ENCODE peak calls at places on chromosome 13, in five cellular contexts. W is H1, G is mesenchymal stem cell, J is neuronal stem cell, Q is IMR-90. R is an unnamed sample. For H3K36me3, the result is how much of the 10 kb centered on the place peaks cover.

GRCh38 chr13:47896546-47896945 is 104.5 kb downstream of the SUCLA2 start:
- DNase-seq in W (no peak), G (no peak), J (no peak), Q (no peak), R (no peak)

GRCh38 chr13:30978981-30979956 is 46.8 kb downstream of the TEX26 start:
- DNase-seq in W (peak), G (no peak), J (peak), Q (no peak), R (peak)

GRCh38 chr13:59360108-59360507 is 803.6 kb downstream of the DIAPH3 start:
- DNase-seq in W (no peak), G (no peak), J (no peak), Q (no peak), R (peak)

GRCh38 chr13:109275848-109276247 is 510.5 kb downstream of the IRS2 start:
- DNase-seq in W (no peak), G (peak), J (no peak), Q (no peak), R (peak)

GRCh38 chr13:65260938-65261880 is 1968.9 kb downstream of the PCDH9 start:
- DNase-seq in W (no peak), G (peak), J (no peak), Q (no peak), R (no peak)

GRCh38 chr13:66087149-66087780 is 1142.9 kb downstream of the PCDH9 start:
- DNase-seq in W (no peak), G (peak), J (no peak), Q (peak), R (no peak)

GRCh38 chr13:76440568-76440967 is 445.6 kb downstream of the KCTD12 start:
- DNase-seq in W (no peak), G (no peak), J (no peak), Q (no peak), R (no peak)

GRCh38 chr13:25463496-25463895 is 91.7 kb downstream of the ATP8A2 start:
- DNase-seq in W (no peak), G (no peak), J (no peak), Q (peak), R (no peak)

GRCh38 chr13:29524176-29524575 is 71.3 kb downstream of the SLC7A1 start:
- DNase-seq in W (no peak), G (no peak), J (no peak), Q (no peak), R (no peak)

GRCh38 chr13:23715762-23716235 is 145.6 kb downstream of the TNFRSF19 start:
- DNase-seq in W (peak), G (peak), J (no peak), Q (no peak), R (peak)

GRCh38 chr13:106919638-106920037 is 351.7 kb upstream of the ARGLU1 start:
- DNase-seq in W (no peak), G (no peak), J (no peak), Q (no peak), R (no peak)

GRCh38 chr13:47166341-47166740 is 269.5 kb upstream of the HTR2A start:
- DNase-seq in W (no peak), G (peak), J (no peak), Q (no peak), R (no peak)

GRCh38 chr13:48560657-48561337 is 27.9 kb upstream of the RCBTB2 start:
- DNase-seq in W (no peak), G (no peak), J (no peak), Q (no peak), R (no peak)

GRCh38 chr13:48890386-48890785 is 85.3 kb upstream of the FNDC3A start:
- DNase-seq in W (no peak), G (no peak), J (no peak), Q (no peak), R (no peak)

GRCh38 chr13:90276208-90276607 is 1071.3 kb upstream of the MIR17HG start:
- DNase-seq in W (no peak), G (no peak), J (no peak), Q (no peak), R (no peak)

GRCh38 chr13:102877285-102877684 is 31.5 kb downstream of the ERCC5 start:
- DNase-seq in W (no peak), G (peak), J (no peak), Q (peak), R (peak)

GRCh38 chr13:20294497-20294896 is 62.4 kb upstream of the GJB6 start:
- DNase-seq in W (no peak), G (no peak), J (no peak), Q (no peak), R (peak)

GRCh38 chr13:105616313-105617075 is 919.0 kb downstream of the EFNB2 start:
- DNase-seq in W (no peak), G (no peak), J (no peak), Q (peak), R (no peak)

GRCh38 chr13:93758575-93758974 is 532.0 kb downstream of the GPC6 start:
- DNase-seq in W (no peak), G (no peak), J (no peak), Q (peak), R (no peak)

GRCh38 chr13:41426047-41426446 is 31.3 kb upstream of the RGCC start:
- DNase-seq in W (no peak), G (no peak), J (no peak), Q (no peak), R (no peak)

GRCh38 chr13:41827507-41828213 is 133.2 kb downstream of the VWA8 start:
- DNase-seq in W (no peak), G (peak), J (no peak), Q (peak), R (no peak)

DNA sequence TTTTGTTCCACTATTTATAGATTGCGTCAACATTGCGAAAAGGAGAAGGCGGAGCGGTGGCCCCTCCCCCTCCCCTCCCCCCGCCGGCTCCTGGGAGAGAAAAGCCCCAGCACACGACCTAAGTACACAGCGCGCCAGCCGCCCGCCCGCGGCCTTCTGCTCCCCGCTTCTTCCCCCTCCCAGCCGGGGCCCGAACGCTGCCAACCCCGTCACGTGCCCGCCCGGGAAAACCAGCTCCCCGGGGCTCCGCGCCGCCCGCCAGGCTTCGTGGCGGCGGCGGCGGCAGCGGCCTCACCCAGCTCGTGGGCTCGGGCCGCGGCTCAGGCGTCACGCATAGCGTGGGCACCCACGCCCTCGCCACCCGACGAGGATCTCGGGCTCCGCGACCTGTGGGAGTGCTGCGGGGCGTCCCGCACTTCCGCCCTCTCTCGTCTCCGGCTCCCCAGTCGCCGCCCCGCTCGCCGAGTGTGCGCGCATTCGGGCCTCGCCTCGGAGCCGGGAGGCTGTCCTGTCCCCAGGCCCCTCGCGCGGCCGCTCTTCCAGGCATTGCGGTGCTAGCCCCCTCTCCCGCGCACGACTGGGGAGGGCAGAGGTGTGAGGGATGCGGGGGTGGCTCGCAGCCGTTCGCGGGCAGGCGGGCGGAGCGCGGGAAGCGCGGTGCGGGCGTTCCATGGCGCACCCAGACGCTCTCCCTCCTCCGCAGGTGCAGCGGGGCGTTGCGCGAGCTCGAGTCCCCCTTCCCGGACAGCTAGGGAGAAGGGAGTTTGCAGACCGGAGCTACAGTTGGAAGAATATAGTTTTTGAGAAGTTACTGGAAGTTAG is 110.5 kb downstream of the KCNRG start:
- DNase-seq in W (peak), G (peak), J (peak), Q (peak), R (peak)
- H2BK120ac ChIP-seq in W (no peak), G (peak), J (peak), Q (peak), R (no peak)

GRCh38 chr13:38872693-38873092 is 117.9 kb downstream of the STOML3 start:
- DNase-seq in W (peak), G (peak), J (peak), Q (peak), R (peak)

GRCh38 chr13:38871275-38871674 is 119.4 kb downstream of the STOML3 start:
- DNase-seq in W (no peak), G (no peak), J (no peak), Q (no peak), R (no peak)

GRCh38 chr13:38866649-38867048 is 124.0 kb downstream of the STOML3 start:
- DNase-seq in W (no peak), G (no peak), J (no peak), Q (no peak), R (no peak)

GRCh38 chr13:38868399-38868798 is 122.2 kb downstream of the STOML3 start:
- DNase-seq in W (no peak), G (no peak), J (no peak), Q (no peak), R (no peak)

GRCh38 chr13:38868870-38869269 is 121.8 kb downstream of the STOML3 start:
- DNase-seq in W (no peak), G (no peak), J (no peak), Q (no peak), R (no peak)
- H3K36me3 ChIP-seq in W (under half), G (under half), J (under half), Q (under half), R (under half)

DNA sequence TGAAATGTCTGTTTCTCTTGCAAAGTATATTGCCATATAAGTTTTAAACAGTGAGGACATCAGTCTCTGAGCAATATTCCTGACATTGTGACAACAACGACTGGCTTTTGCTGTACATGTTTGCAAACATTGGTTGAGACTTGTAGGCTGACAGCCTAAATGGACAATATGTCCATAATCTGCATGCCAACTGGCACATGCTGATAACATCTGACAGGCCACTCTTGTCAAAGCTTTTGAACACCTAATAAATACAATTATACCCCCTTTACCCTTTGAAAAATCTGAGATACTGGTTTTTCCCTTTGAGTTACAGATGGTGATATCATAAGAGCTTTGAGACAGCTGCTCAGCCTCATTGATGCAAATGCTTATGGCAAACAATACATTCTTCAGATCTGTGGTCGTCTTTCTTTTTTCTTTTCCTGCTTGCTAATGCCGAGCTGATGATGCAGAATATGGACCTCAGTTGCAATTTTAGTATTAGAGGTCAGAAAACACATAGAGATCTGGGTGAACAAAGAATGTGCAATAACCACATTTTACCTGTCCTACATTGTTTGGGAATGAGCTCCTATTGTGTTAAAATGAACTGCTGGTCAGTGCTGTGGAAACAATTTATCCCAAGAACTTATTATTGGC is 114.9 kb downstream of the RFC3 start:
- DNase-seq in W (no peak), G (no peak), J (no peak), Q (peak), R (no peak)
- H3K4ac ChIP-seq in W (no peak), G (no peak), J (no peak), Q (no peak), R (no peak)

GRCh38 chr13:40331802-40332201 is 334.6 kb downstream of the FOXO1 start:
- DNase-seq in W (no peak), G (no peak), J (no peak), Q (no peak), R (no peak)
- H2BK120ac ChIP-seq in W (no peak), G (no peak), J (no peak), Q (no peak), R (no peak)

GRCh38 chr13:110646442-110647364 is 31.4 kb downstream of the NAXD start:
- DNase-seq in W (no peak), G (no peak), J (no peak), Q (no peak), R (no peak)

GRCh38 chr13:110645750-110646149 is 30.4 kb downstream of the NAXD start:
- DNase-seq in W (no peak), G (no peak), J (no peak), Q (no peak), R (no peak)

GRCh38 chr13:110648155-110648819 is 32.9 kb downstream of the NAXD start:
- DNase-seq in W (peak), G (no peak), J (no peak), Q (no peak), R (no peak)

GRCh38 chr13:110648848-110649421 is 33.6 kb downstream of the NAXD start:
- DNase-seq in W (peak), G (no peak), J (no peak), Q (no peak), R (no peak)

DNA sequence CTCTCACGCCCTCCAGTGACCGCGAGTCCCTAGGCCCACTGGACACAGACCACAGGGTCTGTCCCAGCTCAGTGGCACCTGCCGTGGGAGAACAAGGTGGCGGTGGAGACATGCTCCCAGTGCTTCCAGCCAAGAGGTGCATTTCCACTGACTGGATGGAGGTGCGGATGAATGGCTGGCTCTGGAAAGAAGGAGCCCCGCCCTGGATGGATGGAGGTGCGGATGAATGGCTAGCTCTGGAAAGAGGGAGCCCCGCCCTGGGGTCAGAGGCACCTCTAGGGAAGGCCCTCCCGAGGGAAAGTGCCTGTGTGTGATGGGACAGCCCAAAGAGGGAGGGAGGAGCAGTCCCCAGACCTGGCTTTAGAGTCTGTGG is 32.0 kb downstream of the NAXD start:
- DNase-seq in W (no peak), G (no peak), J (no peak), Q (no peak), R (no peak)
- H3K36me3 ChIP-seq in W (under half), G (half or more), J (under half), Q (under half), R (under half)

GRCh38 chr13:45120967-45121366 is 657 bp downstream of the GTF2F2 start:
- DNase-seq in W (no peak), G (no peak), J (no peak), Q (no peak), R (no peak)
- H3K4ac ChIP-seq in W (no peak), G (no peak), J (no peak), Q (peak), R (no peak)

GRCh38 chr13:79995334-79995733 is 345.6 kb downstream of the SPRY2 start:
- DNase-seq in W (no peak), G (peak), J (no peak), Q (peak), R (peak)

GRCh38 chr13:80000679-80001509 is 340.0 kb downstream of the SPRY2 start:
- DNase-seq in W (no peak), G (no peak), J (no peak), Q (no peak), R (no peak)

GRCh38 chr13:79999601-80000000 is 341.3 kb downstream of the SPRY2 start:
- DNase-seq in W (no peak), G (no peak), J (no peak), Q (peak), R (no peak)

GRCh38 chr13:79998386-79998785 is 342.5 kb downstream of the SPRY2 start:
- DNase-seq in W (no peak), G (no peak), J (no peak), Q (no peak), R (no peak)

DNA sequence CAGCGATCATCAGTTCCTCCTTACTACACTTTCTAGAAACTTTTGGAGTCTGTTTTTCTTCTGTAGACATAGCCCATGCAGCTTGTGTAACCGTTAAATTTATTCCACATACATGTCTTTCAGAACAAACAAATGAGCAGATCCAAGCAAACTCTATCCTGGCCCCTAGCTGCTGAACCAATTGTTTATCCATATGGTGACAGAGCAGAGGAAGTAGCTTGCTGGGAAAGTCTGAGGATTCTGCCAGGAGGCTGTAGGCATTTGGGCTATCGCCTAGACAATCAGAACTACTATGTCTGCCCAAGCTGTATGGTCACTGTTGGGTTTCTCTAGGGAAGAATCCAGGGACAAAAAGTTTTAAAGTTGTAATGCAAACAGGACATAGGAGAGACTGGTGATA is 343.7 kb downstream of the SPRY2 start:
- DNase-seq in W (no peak), G (peak), J (no peak), Q (peak), R (no peak)
- H2BK120ac ChIP-seq in W (no peak), G (no peak), J (no peak), Q (no peak), R (no peak)

GRCh38 chr13:100765021-100765420 is 90.4 kb upstream of the TMTC4 start:
- DNase-seq in W (no peak), G (no peak), J (no peak), Q (no peak), R (no peak)

DNA sequence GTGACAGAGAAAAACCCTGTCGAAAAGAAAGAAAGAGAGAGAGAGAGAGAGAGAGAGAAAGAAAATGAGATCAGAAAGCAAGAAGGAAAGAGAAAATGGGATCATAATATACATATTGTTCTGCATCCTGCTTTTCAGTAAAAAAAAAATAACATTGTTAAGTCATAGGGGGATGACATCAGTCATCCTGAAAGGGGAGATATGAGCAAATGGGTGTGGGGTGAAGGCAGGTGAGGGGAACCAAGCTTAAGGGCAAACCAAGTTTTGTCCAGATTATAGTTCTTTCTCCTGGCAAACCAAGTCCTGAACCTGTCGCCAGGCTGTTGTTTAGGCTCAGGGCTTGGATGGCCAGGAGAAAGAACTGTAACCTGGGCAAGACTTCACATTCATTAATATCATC is 92.6 kb upstream of the TMTC4 start:
- DNase-seq in W (no peak), G (no peak), J (no peak), Q (no peak), R (no peak)
- H3K36me3 ChIP-seq in W (under half), G (under half), J (under half), Q (under half), R (under half)

GRCh38 chr13:113542751-113543424 is 41.7 kb upstream of the TFDP1 start:
- DNase-seq in W (no peak), G (no peak), J (no peak), Q (no peak), R (no peak)
- H3K4ac ChIP-seq in W (no peak), G (no peak), J (no peak), Q (no peak), R (no peak)

GRCh38 chr13:98485561-98485960 is 91.3 kb downstream of the STK24 start:
- DNase-seq in W (no peak), G (no peak), J (no peak), Q (no peak), R (no peak)
- H2BK120ac ChIP-seq in W (no peak), G (no peak), J (no peak), Q (peak), R (no peak)